ENCODE peak calls at places on chromosomes 11 and 22, in nine cellular contexts. I, V, Z, A, J, U, O, T and E are unnamed samples. For H3K4me1, the result is how much of the 10 kb centered on the place peaks cover.

GRCh38 chr22:33648478-33648877 is 271.8 kb downstream of the LARGE1 start:
- DNase-seq in I (no peak), V (no peak), Z (no peak), A (no peak), J (peak), U (no peak), O (no peak), T (no peak), E (no peak)

GRCh38 chr11:133577403-133577802 is 45.1 kb upstream of the OPCML start:
- DNase-seq in I (no peak), V (no peak), Z (no peak), A (no peak), J (no peak), U (no peak), O (no peak), T (no peak), E (no peak)

GRCh38 chr11:70650075-70650909 is 252.0 kb downstream of the CTTN start:
- DNase-seq in I (peak), V (peak), Z (peak), A (peak), J (peak), U (peak), O (peak), T (peak), E (peak)

GRCh38 chr11:65242389-65242788 is 19.4 kb upstream of the POLA2 start:
- DNase-seq in I (no peak), V (no peak), Z (no peak), A (no peak), J (no peak), U (no peak), O (no peak), T (no peak), E (no peak)

GRCh38 chr22:48372395-48372794 is 1455.3 kb downstream of the BRD1 start:
- DNase-seq in I (no peak), V (no peak), Z (no peak), A (no peak), J (no peak), U (no peak), O (no peak), T (no peak), E (no peak)

GRCh38 chr11:65524010-65524746 is 705 bp upstream of the SCYL1 start:
- DNase-seq in I (peak), V (no peak), Z (no peak), A (no peak), J (peak), U (peak), O (no peak), T (no peak), E (no peak)

GRCh38 chr11:3841426-3842304 is 906 bp upstream of the RHOG start:
- DNase-seq in I (peak), V (peak), Z (peak), A (peak), J (peak), U (peak), O (peak), T (peak), E (peak)

GRCh38 chr11:113400631-113401230 is 13.2 kb downstream of the ANKK1 start:
- DNase-seq in I (no peak), V (no peak), Z (no peak), A (no peak), J (no peak), U (no peak), O (no peak), T (no peak), E (no peak)

GRCh38 chr22:30876221-30876751 is 92.3 kb downstream of the MORC2 start:
- DNase-seq in I (no peak), V (no peak), Z (no peak), A (no peak), J (peak), U (no peak), O (no peak), T (no peak), E (no peak)

GRCh38 chr22:41366323-41367014 is 15.3 kb upstream of the TEF start:
- DNase-seq in I (no peak), V (no peak), Z (peak), A (no peak), J (no peak), U (no peak), O (no peak), T (no peak), E (no peak)

DNA sequence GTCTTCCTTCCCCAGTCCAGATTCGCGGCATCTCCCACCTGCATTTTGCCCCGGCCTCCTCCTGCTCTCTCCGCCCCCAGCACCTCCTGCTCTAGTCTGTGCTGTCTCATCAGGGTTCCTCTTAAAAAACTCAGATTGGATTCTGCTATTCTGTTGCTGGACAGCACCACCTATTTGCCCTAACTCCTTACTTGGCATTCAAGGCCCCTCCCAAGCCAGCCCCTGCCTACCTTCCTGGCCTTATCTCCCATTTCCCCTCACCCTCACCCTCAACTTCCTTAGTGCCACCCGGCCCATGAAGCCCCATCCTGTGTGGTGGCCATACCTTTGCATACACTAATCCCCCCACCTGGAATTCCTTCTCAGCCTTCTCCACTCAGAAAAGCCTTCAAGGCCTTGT is 59.9 kb upstream of the PRDM11 start:
- DNase-seq in I (no peak), V (no peak), Z (no peak), A (no peak), J (no peak), U (no peak), O (no peak), T (no peak), E (no peak)
- H3K4me1 ChIP-seq in I (under half), V (under half), Z (under half), A (under half), J (under half), U (half or more), O (under half), T (under half), E (under half)

GRCh38 chr11:1482581-1483444 is 3.8 kb downstream of the MOB2 start:
- DNase-seq in I (no peak), V (no peak), Z (no peak), A (no peak), J (peak), U (peak), O (no peak), T (no peak), E (no peak)

GRCh38 chr11:1484061-1484671 is 2.4 kb downstream of the MOB2 start:
- DNase-seq in I (no peak), V (no peak), Z (no peak), A (no peak), J (no peak), U (peak), O (no peak), T (no peak), E (no peak)

GRCh38 chr11:1484716-1485503 is 1.7 kb downstream of the MOB2 start:
- DNase-seq in I (peak), V (no peak), Z (no peak), A (no peak), J (peak), U (peak), O (no peak), T (no peak), E (no peak)

GRCh38 chr11:1481861-1482441 is 4.6 kb downstream of the MOB2 start:
- DNase-seq in I (no peak), V (no peak), Z (no peak), A (no peak), J (peak), U (peak), O (no peak), T (no peak), E (no peak)

GRCh38 chr11:1483445-1483961 is 3.1 kb downstream of the MOB2 start:
- DNase-seq in I (no peak), V (no peak), Z (no peak), A (no peak), J (peak), U (peak), O (no peak), T (no peak), E (no peak)
- H3K4me3 ChIP-seq in I (no peak), V (no peak), Z (no peak), A (no peak), J (no peak), U (no peak), O (no peak), T (no peak), E (no peak)

GRCh38 chr11:26247340-26247739 is 84.6 kb upstream of the ANO3 start:
- DNase-seq in I (no peak), V (no peak), Z (peak), A (no peak), J (no peak), U (no peak), O (no peak), T (peak), E (peak)

GRCh38 chr11:26248661-26249060 is 83.3 kb upstream of the ANO3 start:
- DNase-seq in I (no peak), V (no peak), Z (no peak), A (no peak), J (no peak), U (no peak), O (no peak), T (no peak), E (no peak)

GRCh38 chr11:26244207-26244606 is 87.7 kb upstream of the ANO3 start:
- DNase-seq in I (no peak), V (no peak), Z (peak), A (no peak), J (no peak), U (no peak), O (no peak), T (no peak), E (peak)

GRCh38 chr11:26243426-26243825 is 88.5 kb upstream of the ANO3 start:
- DNase-seq in I (no peak), V (no peak), Z (peak), A (no peak), J (no peak), U (no peak), O (no peak), T (peak), E (no peak)

GRCh38 chr11:26245046-26245445 is 86.9 kb upstream of the ANO3 start:
- DNase-seq in I (no peak), V (no peak), Z (peak), A (no peak), J (no peak), U (no peak), O (no peak), T (no peak), E (no peak)
- H3K4me1 ChIP-seq in I (under half), V (under half), Z (under half), A (under half), J (under half), U (under half), O (under half), T (under half), E (under half)

GRCh38 chr11:67466962-67467771 is 1.9 kb downstream of the TMEM134 start:
- DNase-seq in I (no peak), V (no peak), Z (no peak), A (no peak), J (no peak), U (no peak), O (no peak), T (no peak), E (no peak)
- H3K4me3 ChIP-seq in I (no peak), V (no peak), Z (no peak), A (peak), J (no peak), U (no peak), O (no peak), T (no peak), E (no peak)

DNA sequence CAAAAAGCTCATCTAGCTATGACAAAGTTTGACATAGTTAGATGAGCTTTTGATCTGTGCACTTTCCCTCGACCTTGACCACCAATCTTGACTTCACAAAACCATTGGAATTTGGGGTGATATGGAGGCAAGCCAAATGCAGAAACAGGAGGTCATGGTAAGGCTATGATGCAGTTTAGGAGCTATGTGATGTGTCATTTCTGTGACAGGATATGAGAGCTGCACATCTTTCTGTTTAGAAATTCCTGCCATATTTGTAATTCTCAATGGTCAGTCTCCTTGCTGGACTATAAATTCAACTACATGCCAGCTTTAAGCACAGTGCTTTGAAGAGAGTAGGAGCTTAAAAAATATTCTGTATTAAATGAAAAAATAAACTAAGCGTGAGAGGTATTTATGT is 12.9 kb downstream of the OR51B6 start:
- DNase-seq in I (no peak), V (no peak), Z (peak), A (no peak), J (no peak), U (no peak), O (no peak), T (peak), E (peak)
- H3K4me1 ChIP-seq in I (under half), V (under half), Z (under half), A (half or more), J (under half), U (under half), O (under half), T (half or more), E (under half)

DNA sequence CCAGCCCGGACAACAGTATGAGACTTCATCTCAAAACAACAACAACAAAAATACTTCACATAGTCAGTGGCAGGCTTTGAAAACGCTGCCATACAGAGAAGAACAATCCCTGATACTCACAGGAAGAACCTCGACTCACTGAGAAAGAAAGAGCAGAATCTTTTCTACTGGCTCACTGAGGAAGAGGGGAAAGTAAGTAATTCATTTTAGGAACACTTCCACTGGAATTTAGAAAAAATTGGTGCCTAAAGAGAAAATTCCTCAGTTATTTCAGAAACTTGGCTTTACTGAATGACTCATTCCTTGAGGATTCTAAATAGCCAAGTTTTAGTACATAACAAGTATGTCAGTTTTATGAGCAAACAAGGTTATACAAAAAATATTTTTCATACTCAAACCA is 12.3 kb downstream of the NARS2 start:
- DNase-seq in I (no peak), V (no peak), Z (peak), A (no peak), J (no peak), U (no peak), O (no peak), T (peak), E (peak)
- H3K4me3 ChIP-seq in I (no peak), V (no peak), Z (no peak), A (no peak), J (no peak), U (no peak), O (no peak), T (no peak), E (peak)